ENCODE peak calls at places on chromosomes 16 and 17, in seven cellular contexts. Y, Q, L, E, U, T and I are unnamed samples.

GRCh38 chr17:40535924-40536717 is 29.2 kb downstream of the CCR7 start:
- DNase-seq in Q (peak; percentile 39), E (no peak), Y (no peak), U (no peak), L (no peak), T (no peak), I (no peak)

GRCh38 chr16:80968386-80969113 is 38.1 kb downstream of the CMC2 start:
- DNase-seq in Y (no peak), U (no peak), E (no peak), T (no peak), L (no peak), Q (no peak), I (no peak)

GRCh38 chr17:64497565-64498035 is 746 bp upstream of the POLG2 start:
- DNase-seq in T (no peak), Q (no peak), L (no peak), Y (no peak), U (no peak), E (no peak), I (peak; percentile 65)

GRCh38 chr17:44844390-44844830 is 3.3 kb upstream of the HIGD1B start:
- DNase-seq in T (no peak), U (no peak), Y (no peak), Q (no peak), E (no peak), L (no peak), I (no peak)

GRCh38 chr17:1487939-1488825 is 4.3 kb downstream of the MYO1C start:
- DNase-seq in Q (peak; percentile 86), U (no peak), L (peak; percentile 50), T (peak; percentile 84), E (peak; percentile 57), Y (peak; percentile 79), I (peak; percentile 68)

GRCh38 chr17:74134991-74135390 is 68.5 kb upstream of the RPL38 start:
- DNase-seq in E (no peak), L (no peak), Q (no peak), Y (no peak), U (no peak), T (peak; percentile 18), I (no peak)

GRCh38 chr16:22898874-22899348 is 84.9 kb downstream of the HS3ST2 start:
- DNase-seq in T (peak; percentile 88), E (peak; percentile 13), L (peak; percentile 39), Q (peak; percentile 82), Y (peak; percentile 81), U (peak; percentile 64), I (no peak)

GRCh38 chr17:147796-148740 is 10.7 kb downstream of the SCGB1C2 start:
- DNase-seq in Y (no peak), E (no peak), T (no peak), Q (peak; percentile 19), U (no peak), L (no peak), I (no peak)

GRCh38 chr16:8863594-8864424 is 5.0 kb downstream of the CARHSP1 start:
- DNase-seq in E (no peak), L (no peak), Y (no peak), T (peak; percentile 69), U (no peak), Q (peak; percentile 91), I (no peak)

GRCh38 chr17:64984776-64985521 is 65.7 kb upstream of the LRRC37A3 start:
- DNase-seq in Q (no peak), T (no peak), U (no peak), Y (no peak), E (peak; percentile 53), L (no peak), I (no peak)

GRCh38 chr17:67532326-67532871 is 155.3 kb downstream of the PITPNC1 start:
- DNase-seq in Y (no peak), U (no peak), Q (no peak), L (no peak), T (peak; percentile 26), E (no peak), I (no peak)

GRCh38 chr16:75591001-75591852 is 25.0 kb downstream of the GABARAPL2 start:
- DNase-seq in T (no peak), U (no peak), L (peak; percentile 56), Q (peak; percentile 51), Y (no peak), E (no peak), I (no peak)

GRCh38 chr17:43389022-43389947 is 9.5 kb upstream of the ARL4D start:
- DNase-seq in L (peak; percentile 51), Y (peak; percentile 68), E (peak; percentile 79), U (peak; percentile 70), T (peak; percentile 78), Q (peak; percentile 77), I (peak; percentile 88)

GRCh38 chr16:65667013-65667578 is 545.2 kb upstream of the CDH11 start:
- DNase-seq in E (no peak), Y (no peak), L (no peak), Q (no peak), U (no peak), T (peak; percentile 51), I (no peak)

GRCh38 chr17:50059256-50059655 is 3.3 kb downstream of the ITGA3 start:
- DNase-seq in L (no peak), T (no peak), Y (no peak), E (no peak), U (no peak), Q (no peak), I (no peak)

GRCh38 chr17:46822388-46822921 is 4.0 kb upstream of the WNT3 start:
- DNase-seq in U (no peak), E (no peak), T (peak; percentile 90), Q (no peak), Y (no peak), L (no peak), I (no peak)

GRCh38 chr17:76521262-76521661 is 16.2 kb downstream of the CYGB start:
- DNase-seq in T (no peak), U (no peak), L (no peak), E (no peak), Y (no peak), Q (no peak), I (no peak)

GRCh38 chr17:27552467-27552779 is 78.6 kb upstream of the LGALS9 start:
- DNase-seq in Y (no peak), T (no peak), Q (no peak), U (no peak), E (no peak), L (no peak), I (peak; percentile 35)

GRCh38 chr16:85046957-85047866 is 19.6 kb downstream of the KIAA0513 start:
- DNase-seq in U (no peak), L (no peak), Q (no peak), Y (no peak), T (no peak), E (no peak), I (no peak)

GRCh38 chr16:14011846-14012245 is 59.3 kb upstream of the MRTFB start:
- DNase-seq in U (no peak), L (no peak), E (no peak), Y (no peak), Q (no peak), T (no peak), I (no peak)

GRCh38 chr16:3074860-3075545 is 9.6 kb downstream of the IL32 start:
- DNase-seq in E (peak; percentile 86), U (no peak), T (no peak), Q (no peak), Y (no peak), L (no peak), I (no peak)

GRCh38 chr16:56424404-56424765 is 960 bp downstream of the AMFR start:
- DNase-seq in L (no peak), T (no peak), Y (no peak), E (no peak), Q (no peak), U (no peak), I (peak; percentile 2)

GRCh38 chr17:47967607-47968252 is 3.2 kb upstream of the CDK5RAP3 start:
- DNase-seq in T (no peak), L (peak; percentile 35), Q (no peak), E (no peak), U (no peak), Y (no peak), I (no peak)

GRCh38 chr17:27239584-27239983 is 54.3 kb upstream of the WSB1 start:
- DNase-seq in Q (no peak), E (no peak), Y (no peak), L (no peak), T (no peak), U (no peak), I (no peak)

GRCh38 chr16:57946181-57946801 is 24.6 kb downstream of the CNGB1 start:
- DNase-seq in Q (no peak), U (peak; percentile 19), E (no peak), T (no peak), L (no peak), Y (no peak), I (no peak)

GRCh38 chr16:69037373-69038160 is 67.9 kb upstream of the HAS3 start:
- DNase-seq in E (no peak), L (no peak), U (no peak), T (no peak), Y (no peak), Q (no peak), I (no peak)

GRCh38 chr16:84396537-84397008 is 28.2 kb downstream of the ATP2C2 start:
- DNase-seq in L (no peak), U (no peak), E (no peak), Y (no peak), Q (no peak), T (no peak), I (no peak)

GRCh38 chr16:4765511-4766474 is 1.2 kb downstream of the ZNF500 start:
- DNase-seq in T (no peak), U (no peak), E (no peak), L (no peak), Y (no peak), Q (no peak), I (no peak)

GRCh38 chr16:13756411-13756810 is 163.5 kb upstream of the ERCC4 start:
- DNase-seq in E (no peak), Y (peak; percentile 3), L (no peak), Q (no peak), U (no peak), T (no peak), I (no peak)